ENCODE peak calls at places on chromosomes 2 and 18, in six cellular contexts. H is H7; U is gastrocnemius medialis; J is psoas muscle; D is transverse colon; V is CD8-positive, alpha-beta memory T cell. F is an unnamed sample.
A peak's percentile ranks its signal among the peaks of the same experiment; 100 is the strongest.

GRCh38 chr2:60530660-60531276 is 22.7 kb downstream of the BCL11A start:
- DNase-seq in H (no peak), U (no peak), J (no peak), D (peak; percentile 90), V (no peak), F (peak; percentile 93)

GRCh38 chr2:127479219-127479825 is 47.0 kb downstream of the IWS1 start:
- DNase-seq in H (peak; percentile 57), U (no peak), J (no peak), D (no peak), V (no peak), F (peak; percentile 54)

GRCh38 chr2:162938387-162938786 is 99.8 kb upstream of the KCNH7 start:
- DNase-seq in H (peak; percentile 9), U (no peak), J (no peak), D (no peak), V (no peak), F (no peak)

GRCh38 chr2:85189606-85190270 is 56.5 kb downstream of the TCF7L1 start:
- DNase-seq in H (no peak), U (no peak), J (no peak), D (no peak), V (no peak), F (no peak)

GRCh38 chr2:15557947-15558346 is 3.2 kb downstream of the NBAS start:
- DNase-seq in H (no peak), U (no peak), J (no peak), D (no peak), V (no peak), F (peak; percentile 12)

GRCh38 chr2:241508240-241508509 is 209 bp downstream of the STK25 start:
- DNase-seq in H (peak; percentile 96), U (no peak), J (no peak), D (no peak), V (no peak), F (no peak)

GRCh38 chr2:390959-391358 is 103.1 kb upstream of the ALKAL2 start:
- DNase-seq in H (no peak), U (no peak), J (no peak), D (no peak), V (no peak), F (no peak)

GRCh38 chr2:218733615-218734021 is 23.0 kb downstream of the TTLL4 start:
- DNase-seq in H (no peak), U (no peak), J (no peak), D (peak; percentile 12), V (no peak), F (no peak)

GRCh38 chr18:904135-905090 is at the start of gene ADCYAP1:
- DNase-seq in H (peak; percentile 76), U (no peak), J (no peak), D (no peak), V (no peak), F (no peak)

GRCh38 chr2:3610415-3610814 is 15.5 kb downstream of the COLEC11 start:
- DNase-seq in H (peak; percentile 38), U (no peak), J (no peak), D (no peak), V (no peak), F (no peak)

GRCh38 chr18:78128004-78128403 is 851.6 kb upstream of the SALL3 start:
- DNase-seq in H (no peak), U (no peak), J (no peak), D (no peak), V (no peak), F (no peak)

GRCh38 chr2:222698276-222698675 is 26.8 kb downstream of the MOGAT1 start:
- DNase-seq in H (no peak), U (no peak), J (no peak), D (no peak), V (no peak), F (no peak)

DNA sequence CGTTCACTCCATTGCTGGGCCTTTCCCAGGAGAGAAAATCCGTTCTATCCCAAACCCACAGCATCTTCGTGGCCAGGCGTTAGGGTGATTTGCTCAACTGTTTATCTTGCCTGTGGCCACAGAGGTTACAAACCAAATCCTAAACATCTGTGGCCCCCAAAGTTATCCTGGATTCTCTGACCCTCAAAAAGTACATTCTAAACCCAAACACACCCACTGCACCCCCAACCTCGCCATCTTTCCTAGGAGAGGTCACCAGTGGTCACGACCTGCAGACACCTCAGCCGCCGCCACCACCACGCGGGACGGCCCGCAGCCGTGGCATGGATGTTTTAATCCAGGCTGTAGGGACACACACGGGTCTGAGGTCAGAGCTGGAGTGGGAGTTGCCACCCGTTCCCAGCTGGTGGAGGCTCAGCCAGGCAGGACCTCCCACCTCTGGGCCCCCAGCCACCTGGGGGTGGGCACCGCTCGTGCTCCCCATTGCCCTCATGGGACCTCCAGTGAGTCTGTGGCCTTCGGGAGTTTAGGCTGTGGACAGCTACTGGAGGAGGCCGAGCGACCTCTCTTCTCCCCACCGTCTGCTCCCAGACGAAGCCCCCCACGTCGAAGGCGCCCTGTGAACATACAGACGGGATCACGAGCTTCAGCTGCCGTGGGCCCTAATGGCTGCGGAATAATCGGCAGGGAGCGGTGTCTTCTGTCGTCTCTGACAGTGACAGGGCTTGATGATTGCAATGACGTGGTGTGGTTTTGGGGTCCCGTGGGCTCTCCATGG is 72.0 kb downstream of the KCNG2 start:
- DNase-seq in H (peak; percentile 36), U (no peak), J (no peak), D (no peak), V (no peak), F (no peak)
- H3K27me3 ChIP-seq in H (no peaks in the 10 kb centered on the region), U (peaks cover 15% of the 10 kb centered on the region), J (no peaks in the 10 kb centered on the region), D (peaks cover 12% of the 10 kb centered on the region), V (no peaks in the 10 kb centered on the region), F (no peaks in the 10 kb centered on the region)

GRCh38 chr18:21386523-21387240 is 144.7 kb downstream of the GREB1L start:
- DNase-seq in H (peak; percentile 77), U (no peak), J (no peak), D (no peak), V (no peak), F (no peak)

GRCh38 chr18:21383031-21383430 is 141.0 kb downstream of the GREB1L start:
- DNase-seq in H (no peak), U (no peak), J (no peak), D (no peak), V (no peak), F (no peak)
- H3K27me3 ChIP-seq in H (peaks cover 64% of the 10 kb centered on the region), U (no peaks in the 10 kb centered on the region), J (no peaks in the 10 kb centered on the region), D (no peaks in the 10 kb centered on the region), V (no peaks in the 10 kb centered on the region), F (no peaks in the 10 kb centered on the region)

DNA sequence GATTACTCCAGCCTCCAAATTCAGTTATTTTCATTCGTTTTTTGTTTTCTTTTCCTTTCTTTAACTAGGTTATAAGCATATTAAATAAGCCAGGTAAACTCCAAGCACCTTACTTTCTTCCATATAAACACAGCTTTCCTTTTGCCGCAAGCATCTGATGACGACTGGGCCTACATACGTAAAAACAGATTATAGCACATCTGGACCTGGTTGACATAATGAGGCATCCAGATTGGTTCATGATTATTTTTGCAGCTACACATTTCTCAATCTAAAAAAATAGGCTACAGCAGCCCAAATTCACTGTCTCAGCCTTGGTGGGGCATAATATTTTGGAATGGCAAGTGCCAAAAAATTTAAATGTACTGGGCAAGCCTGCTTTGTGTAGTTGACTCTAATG is 7.7 kb downstream of the CYP1B1 start:
- DNase-seq in H (no peak), U (no peak), J (no peak), D (no peak), V (no peak), F (no peak)
- H3K27me3 ChIP-seq in H (peaks cover 14% of the 10 kb centered on the region), U (peaks cover 3% of the 10 kb centered on the region), J (no peaks in the 10 kb centered on the region), D (peaks cover 9% of the 10 kb centered on the region), V (peaks cover 4% of the 10 kb centered on the region), F (no peaks in the 10 kb centered on the region)

DNA sequence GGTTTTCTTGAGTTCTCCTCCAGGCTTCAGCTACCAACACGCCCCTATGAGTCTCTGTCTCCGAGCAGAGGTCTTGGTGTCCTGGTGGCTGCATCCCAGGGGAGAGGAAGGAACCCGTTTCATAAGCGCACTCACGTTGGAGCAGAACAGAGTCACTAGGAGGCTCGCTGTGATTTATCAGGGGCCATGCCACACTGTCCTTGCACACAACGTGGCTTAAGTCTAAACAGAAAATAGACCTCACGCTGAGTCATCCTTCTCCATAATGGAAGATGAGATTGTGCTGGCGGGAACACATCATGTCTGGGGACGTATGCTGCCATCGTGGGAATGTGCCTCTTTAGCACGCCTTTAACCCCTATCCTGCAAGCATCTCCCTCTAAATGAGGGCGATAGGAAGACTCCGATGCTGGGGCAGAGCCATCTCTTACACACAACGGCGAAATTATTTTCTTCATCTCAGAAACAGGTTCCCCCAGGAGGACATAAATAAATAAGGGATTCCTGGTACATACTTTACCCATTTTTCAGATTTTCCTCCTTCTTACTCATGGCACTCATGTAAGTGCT is 211.4 kb downstream of the KLHL29 start:
- DNase-seq in H (no peak), U (peak; percentile 75), J (peak; percentile 79), D (no peak), V (no peak), F (no peak)
- H3K27me3 ChIP-seq in H (no peaks in the 10 kb centered on the region), U (no peaks in the 10 kb centered on the region), J (no peaks in the 10 kb centered on the region), D (no peaks in the 10 kb centered on the region), V (peaks cover 3% of the 10 kb centered on the region), F (no peaks in the 10 kb centered on the region)

GRCh38 chr18:69617888-69618287 is 217.2 kb downstream of the DOK6 start:
- DNase-seq in H (no peak), U (no peak), J (no peak), D (no peak), V (no peak), F (no peak)

GRCh38 chr18:69617408-69617807 is 216.7 kb downstream of the DOK6 start:
- DNase-seq in H (no peak), U (no peak), J (no peak), D (no peak), V (no peak), F (no peak)

GRCh38 chr18:69616114-69616513 is 215.4 kb downstream of the DOK6 start:
- DNase-seq in H (no peak), U (no peak), J (no peak), D (no peak), V (no peak), F (no peak)

GRCh38 chr18:69612242-69612641 is 211.6 kb downstream of the DOK6 start:
- DNase-seq in H (no peak), U (no peak), J (no peak), D (no peak), V (no peak), F (no peak)
- H3K27me3 ChIP-seq in H (no peaks in the 10 kb centered on the region), U (no peaks in the 10 kb centered on the region), J (no peaks in the 10 kb centered on the region), D (no peaks in the 10 kb centered on the region), V (no peaks in the 10 kb centered on the region), F (no peaks in the 10 kb centered on the region)

DNA sequence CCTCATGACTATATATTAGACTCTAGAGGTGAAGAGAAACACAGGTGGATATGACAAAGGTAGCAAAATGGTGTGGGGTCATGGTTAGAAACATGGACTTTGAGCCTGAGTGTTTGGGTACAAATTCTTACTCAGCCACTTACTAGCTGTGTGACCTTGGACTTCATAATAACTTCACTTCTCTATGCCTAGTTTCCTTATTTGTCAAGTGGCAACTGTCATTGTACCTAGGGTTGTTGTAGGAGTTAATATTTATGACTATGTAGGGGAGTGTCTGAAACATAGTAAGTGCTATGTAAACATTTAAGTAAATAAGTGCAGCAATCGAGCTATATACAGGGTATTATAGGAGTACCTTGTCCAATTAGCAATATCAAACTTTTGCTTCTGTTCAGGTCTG is 49.7 kb upstream of the RAPH1 start:
- DNase-seq in H (no peak), U (no peak), J (no peak), D (no peak), V (no peak), F (peak; percentile 90)
- H3K27me3 ChIP-seq in H (no peaks in the 10 kb centered on the region), U (no peaks in the 10 kb centered on the region), J (no peaks in the 10 kb centered on the region), D (no peaks in the 10 kb centered on the region), V (no peaks in the 10 kb centered on the region), F (no peaks in the 10 kb centered on the region)